ENCODE peak calls at places on chromosomes 2 and 18, in six cellular contexts. C is cardiac muscle cell; A is body of pancreas; G is CD8-positive, alpha-beta T cell; P is HCT116; H is PC-9. K is an unnamed sample. For H3K4me1, the result is how much of the 10 kb centered on the place peaks cover.

GRCh38 chr18:24490545-24490944 is 30.1 kb downstream of the HRH4 start:
- DNase-seq in A (no peak), H (no peak), G (no peak), C (peak), P (no peak), K (no peak)

GRCh38 chr18:65852273-65852672 is 101.5 kb downstream of the CDH7 start:
- DNase-seq in A (no peak), P (no peak), H (no peak), G (no peak), C (no peak), K (no peak)

GRCh38 chr2:203809991-203810510 is 57.5 kb upstream of the CTLA4 start:
- DNase-seq in C (no peak), H (no peak), A (no peak), G (no peak), P (no peak), K (no peak)

GRCh38 chr2:30332791-30333453 is 101.6 kb downstream of the LBH start:
- DNase-seq in G (no peak), C (no peak), P (no peak), H (no peak), A (no peak), K (no peak)

GRCh38 chr18:63992751-63993150 is 22.9 kb downstream of the SERPINB8 start:
- DNase-seq in C (no peak), G (no peak), H (no peak), P (no peak), A (no peak), K (no peak)

GRCh38 chr2:14516844-14517243 is 115.7 kb upstream of the LRATD1 start:
- DNase-seq in G (no peak), P (no peak), C (no peak), A (no peak), H (no peak), K (no peak)

GRCh38 chr2:179580378-179581146 is 280.9 kb downstream of the ZNF385B start:
- DNase-seq in A (peak), P (no peak), G (no peak), H (no peak), C (no peak), K (no peak)

GRCh38 chr2:127041259-127041970 is 65.5 kb downstream of the BIN1 start:
- DNase-seq in G (no peak), P (no peak), C (no peak), A (no peak), H (no peak), K (no peak)

GRCh38 chr18:57644540-57644939 is 22.9 kb upstream of the NARS1 start:
- DNase-seq in P (no peak), H (no peak), A (no peak), C (peak), G (no peak), K (no peak)

GRCh38 chr2:117963446-117963845 is 50.4 kb downstream of the CCDC93 start:
- DNase-seq in A (no peak), C (no peak), G (no peak), H (no peak), P (no peak), K (no peak)

GRCh38 chr2:60554649-60555065 is 1.2 kb upstream of the BCL11A start:
- DNase-seq in A (peak), C (no peak), H (peak), G (no peak), P (no peak), K (peak)

GRCh38 chr2:142873850-142874287 is 3.6 kb upstream of the KYNU start:
- DNase-seq in H (no peak), G (no peak), C (no peak), A (no peak), P (no peak), K (no peak)

GRCh38 chr2:9653485-9654271 is 22.9 kb upstream of the YWHAQ start:
- DNase-seq in H (no peak), G (no peak), P (no peak), A (no peak), C (no peak), K (no peak)

GRCh38 chr18:55504808-55505207 is 83.2 kb downstream of the TCF4 start:
- DNase-seq in A (no peak), H (no peak), P (no peak), C (no peak), G (no peak), K (no peak)

GRCh38 chr2:220949476-220949875 is 622.6 kb downstream of the EPHA4 start:
- DNase-seq in H (no peak), G (no peak), P (no peak), C (no peak), A (no peak), K (no peak)

GRCh38 chr2:239721991-239722759 is 303.0 kb downstream of the NDUFA10 start:
- DNase-seq in C (no peak), H (no peak), P (no peak), G (no peak), A (no peak), K (peak)

GRCh38 chr2:233700028-233700635 is 7.4 kb downstream of the UGT1A6 start:
- DNase-seq in A (peak), H (peak), P (no peak), G (no peak), C (peak), K (peak)

GRCh38 chr2:223797073-223797472 is 40.3 kb downstream of the AP1S3 start:
- DNase-seq in G (no peak), H (peak), C (peak), P (peak), A (no peak), K (no peak)

GRCh38 chr18:3511980-3512379 is 62.0 kb downstream of the TGIF1 start:
- DNase-seq in H (peak), P (no peak), A (no peak), C (peak), G (peak), K (no peak)

GRCh38 chr18:76565238-76566173 is 70.5 kb upstream of the ZNF516 start:
- DNase-seq in G (no peak), C (peak), P (no peak), A (peak), H (peak), K (peak)

GRCh38 chr18:48730010-48730409 is 191.2 kb downstream of the CTIF start:
- DNase-seq in G (no peak), P (no peak), C (no peak), H (no peak), A (no peak), K (no peak)

GRCh38 chr18:31679133-31679731 is 5.1 kb downstream of the B4GALT6 start:
- DNase-seq in H (no peak), A (no peak), G (no peak), C (peak), P (peak), K (no peak)

GRCh38 chr18:49597556-49597955 is 35.7 kb downstream of the LIPG start:
- DNase-seq in C (no peak), H (no peak), P (no peak), A (no peak), G (no peak), K (peak)

GRCh38 chr18:76363451-76364120 is 131.5 kb downstream of the ZNF516 start:
- DNase-seq in C (peak), G (no peak), A (no peak), P (no peak), H (no peak), K (no peak)

GRCh38 chr18:48948112-48949050 is 2.4 kb downstream of the SMAD7 start:
- DNase-seq in H (peak), C (peak), P (no peak), G (peak), A (peak), K (peak)

GRCh38 chr2:30670453-30670852 is 136.8 kb downstream of the CAPN13 start:
- DNase-seq in P (no peak), A (no peak), H (no peak), G (no peak), C (peak), K (no peak)

GRCh38 chr2:238658820-238659219 is 189.1 kb upstream of the TWIST2 start:
- DNase-seq in P (no peak), H (no peak), G (no peak), A (no peak), C (no peak), K (no peak)

GRCh38 chr18:55235094-55235461 is 275.8 kb upstream of the CCDC68 start:
- DNase-seq in H (no peak), C (no peak), A (no peak), P (no peak), G (no peak), K (no peak)

GRCh38 chr2:98582523-98582922 is 25.8 kb downstream of the COA5 start:
- DNase-seq in G (no peak), C (no peak), A (no peak), H (no peak), P (no peak), K (no peak)

GRCh38 chr2:55155764-55156221 is 76.3 kb downstream of the CLHC1 start:
- DNase-seq in C (peak), P (no peak), A (no peak), G (no peak), H (no peak), K (no peak)

GRCh38 chr2:199119796-199120195 is 337.9 kb downstream of the SATB2 start:
- DNase-seq in H (no peak), A (no peak), G (no peak), P (no peak), C (no peak), K (no peak)

GRCh38 chr2:33021542-33022259 is 74.9 kb downstream of the LTBP1 start:
- DNase-seq in P (no peak), H (no peak), G (no peak), C (peak), A (no peak), K (no peak)

GRCh38 chr2:111198701-111199100 is 78.0 kb downstream of the BCL2L11 start:
- DNase-seq in P (no peak), G (no peak), A (no peak), C (no peak), H (no peak), K (no peak)

GRCh38 chr2:111191877-111192276 is 71.2 kb downstream of the BCL2L11 start:
- DNase-seq in C (no peak), P (no peak), A (no peak), G (no peak), H (no peak), K (no peak)

GRCh38 chr2:111196435-111196834 is 75.7 kb downstream of the BCL2L11 start:
- DNase-seq in P (no peak), C (no peak), H (no peak), G (no peak), A (no peak), K (no peak)

GRCh38 chr2:111192778-111193368 is 72.2 kb downstream of the BCL2L11 start:
- DNase-seq in A (no peak), H (no peak), P (no peak), C (no peak), G (no peak), K (no peak)

GRCh38 chr2:111194835-111195621 is 74.3 kb downstream of the BCL2L11 start:
- DNase-seq in G (no peak), C (no peak), A (no peak), P (no peak), H (no peak), K (peak)
- TF ChIP-seq CTCF in G (no peak), C (no peak), A (no peak), P (no peak), H (no peak), K (no peak)

GRCh38 chr2:1563084-1563857 is 150.0 kb downstream of the TPO start:
- DNase-seq in P (no peak), G (no peak), H (no peak), C (no peak), A (no peak), K (no peak)

GRCh38 chr2:1563943-1564342 is 150.7 kb downstream of the TPO start:
- DNase-seq in C (no peak), P (no peak), H (no peak), G (no peak), A (no peak), K (no peak)

GRCh38 chr2:1561793-1562521 is 148.7 kb downstream of the TPO start:
- DNase-seq in G (no peak), C (no peak), H (no peak), P (no peak), A (no peak), K (no peak)

GRCh38 chr2:1559589-1560175 is 146.4 kb downstream of the TPO start:
- DNase-seq in G (no peak), H (no peak), A (no peak), C (no peak), P (no peak), K (no peak)

GRCh38 chr2:1561259-1561658 is 148.0 kb downstream of the TPO start:
- DNase-seq in G (no peak), H (no peak), C (no peak), P (no peak), A (no peak), K (no peak)
- H3K4me1 ChIP-seq in G (under half), H (under half), C (under half), P (under half), A (under half), K (under half)

DNA sequence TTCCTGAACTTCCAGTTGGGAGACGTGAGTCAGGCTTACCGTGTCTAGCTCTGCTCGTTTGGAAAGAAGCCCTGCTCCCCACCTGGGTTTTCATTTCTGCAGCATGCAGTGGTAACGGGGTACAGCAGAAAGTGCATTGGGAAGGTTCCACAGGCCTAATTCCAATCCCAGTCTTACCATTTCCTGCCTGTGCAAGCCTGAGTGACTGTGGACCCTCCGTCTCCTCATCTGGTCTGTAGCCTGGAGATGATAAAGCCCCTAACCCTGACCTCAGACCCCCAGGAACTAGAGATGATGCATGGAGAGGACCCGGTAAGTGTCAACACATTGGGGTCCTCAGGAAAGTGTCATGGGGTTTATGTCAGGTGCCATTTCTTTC is 5.8 kb upstream of the PSD4 start:
- DNase-seq in G (no peak), C (no peak), P (no peak), H (no peak), A (no peak), K (no peak)
- H3K4me3 ChIP-seq in G (no peak), C (no peak), P (no peak), H (no peak), A (no peak), K (no peak)

GRCh38 chr2:47299555-47299954 is 103.4 kb upstream of the MSH2 start:
- DNase-seq in H (peak), P (no peak), G (no peak), C (peak), A (no peak), K (no peak)
- TF ChIP-seq CTCF in H (no peak), P (no peak), G (no peak), C (no peak), A (no peak), K (no peak)

GRCh38 chr18:36396190-36396589 is 98.7 kb downstream of the FHOD3 start:
- DNase-seq in G (no peak), A (no peak), P (peak), H (no peak), C (no peak), K (no peak)
- H3K4me1 ChIP-seq in G (under half), A (under half), P (under half), H (under half), C (under half), K (under half)

DNA sequence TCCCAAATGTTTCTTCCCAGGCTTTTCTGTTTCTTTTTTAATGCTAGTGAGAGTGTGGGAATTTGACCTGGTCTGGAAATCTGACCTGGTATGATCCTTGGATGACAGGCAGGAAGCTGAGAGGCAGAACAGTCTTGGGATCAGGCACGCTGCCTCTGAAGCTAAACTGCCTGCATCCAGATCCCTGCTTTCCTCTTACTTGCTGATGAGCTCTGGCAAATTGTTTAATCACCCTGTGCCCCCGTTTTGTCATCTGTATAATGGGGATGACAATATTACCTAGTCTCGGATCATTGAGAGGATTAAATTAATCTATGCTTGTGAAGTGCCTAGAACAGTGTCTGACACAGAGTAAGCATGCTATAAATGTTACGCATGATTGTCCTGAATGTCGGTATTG is 3.3 kb downstream of the KLHL23 start:
- DNase-seq in P (no peak), H (no peak), A (no peak), G (no peak), C (no peak), K (no peak)
- H3K4me3 ChIP-seq in P (no peak), H (no peak), A (no peak), G (no peak), C (peak), K (no peak)

GRCh38 chr2:230069418-230069817 is 694 bp upstream of the SLC16A14 start:
- DNase-seq in H (no peak), G (no peak), P (no peak), C (no peak), A (no peak), K (no peak)

GRCh38 chr2:230071421-230071820 is 2.7 kb upstream of the SLC16A14 start:
- DNase-seq in P (no peak), G (no peak), A (no peak), H (no peak), C (no peak), K (no peak)

GRCh38 chr2:230068658-230069080 is at the start of gene SLC16A14:
- DNase-seq in C (peak), G (peak), H (peak), A (peak), P (peak), K (no peak)

DNA sequence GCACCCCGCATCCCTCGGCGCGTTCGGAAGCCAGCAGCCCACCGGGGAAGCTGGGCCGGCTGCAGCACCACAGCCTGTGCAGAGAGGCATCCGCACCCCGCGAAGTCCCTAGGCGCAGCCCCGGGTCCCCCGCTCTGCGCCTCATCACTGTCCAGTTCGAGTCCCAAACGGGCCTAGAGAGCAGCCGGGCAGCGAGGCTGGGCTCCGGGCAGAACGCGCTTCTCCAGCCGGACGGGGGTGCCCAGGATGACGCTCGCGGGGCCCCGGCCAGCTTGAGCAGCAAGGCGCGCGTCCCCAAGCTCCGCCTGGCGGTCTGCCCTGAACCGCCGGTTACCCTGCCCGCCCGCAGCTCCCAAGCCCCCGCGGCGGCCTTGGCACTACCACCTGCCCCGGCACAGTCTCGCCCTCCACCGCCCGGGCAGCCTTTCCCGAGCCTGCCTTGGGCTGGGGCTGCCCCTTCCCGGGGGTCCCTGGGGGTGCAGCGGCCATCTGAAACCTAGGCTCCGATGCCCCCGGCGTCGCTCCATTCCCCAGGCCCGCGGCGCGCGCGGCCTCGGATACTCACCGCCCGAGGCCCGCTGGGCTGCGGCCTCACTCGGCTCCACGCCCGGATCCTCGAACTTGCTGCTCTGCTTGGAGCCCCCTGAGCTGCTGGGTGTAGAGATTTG is 600 bp downstream of the SLC16A14 start:
- DNase-seq in A (peak), G (peak), H (peak), C (peak), P (no peak), K (peak)
- TF ChIP-seq CTCF in A (peak), G (peak), H (peak), C (peak), P (no peak), K (no peak)

K was measured in Caco-2.